ENCODE peak calls at places on chromosome 4, in four cellular contexts. Y is H1, M is HepG2, R is GM12878. P is an unnamed sample.

GRCh38 chr4:5545271-5545670 is 163.1 kb downstream of the EVC2 start:
- DNase-seq in Y (no peak), M (no peak), R (no peak), P (no peak)

GRCh38 chr4:159966741-159967140 is 863.9 kb downstream of the RAPGEF2 start:
- DNase-seq in Y (no peak), M (no peak), R (no peak), P (no peak)

GRCh38 chr4:6074723-6075122 is 56.5 kb upstream of the C4orf50 start:
- DNase-seq in Y (no peak), M (no peak), R (no peak), P (no peak)

GRCh38 chr4:150579591-150580234 is 2.2 kb upstream of the MAB21L2 start:
- DNase-seq in Y (peak; percentile 72), M (no peak), R (no peak), P (no peak)

GRCh38 chr4:129908117-129908516 is 812.2 kb downstream of the C4orf33 start:
- DNase-seq in Y (no peak), M (no peak), R (no peak), P (no peak)

GRCh38 chr4:84456157-84456556 is 42.9 kb downstream of the NKX6-1 start:
- DNase-seq in Y (no peak), M (no peak), R (no peak), P (no peak)

GRCh38 chr4:174999407-174999806 is 81.2 kb downstream of the ADAM29 start:
- DNase-seq in Y (no peak), M (no peak), R (no peak), P (no peak)

GRCh38 chr4:158065176-158065575 is 107.6 kb downstream of the GASK1B start:
- DNase-seq in Y (no peak), M (peak; percentile 4), R (no peak), P (no peak)

GRCh38 chr4:75844151-75844662 is 58.0 kb downstream of the PPEF2 start:
- DNase-seq in Y (no peak), M (peak; percentile 76), R (no peak), P (no peak)

GRCh38 chr4:146582864-146583263 is 55.8 kb upstream of the POU4F2 start:
- DNase-seq in Y (no peak), M (no peak), R (no peak), P (no peak)

GRCh38 chr4:98653006-98653405 is 5.4 kb downstream of the TSPAN5 start:
- DNase-seq in Y (no peak), M (no peak), R (no peak), P (no peak)

GRCh38 chr4:148795156-148795864 is 353.1 kb upstream of the NR3C2 start:
- DNase-seq in Y (no peak), M (no peak), R (no peak), P (peak; percentile 32)

GRCh38 chr4:56728512-56728911 is 47.4 kb upstream of the HOPX start:
- DNase-seq in Y (no peak), M (no peak), R (no peak), P (no peak)

GRCh38 chr4:155526452-155527169 is 140.0 kb upstream of the GUCY1A1 start:
- DNase-seq in Y (no peak), M (no peak), R (no peak), P (no peak)

GRCh38 chr4:7280906-7281305 is 88.6 kb downstream of the SORCS2 start:
- DNase-seq in Y (no peak), M (no peak), R (no peak), P (no peak)

GRCh38 chr4:99690472-99690871 is 32.8 kb upstream of the C4orf54 start:
- DNase-seq in Y (no peak), M (no peak), R (no peak), P (no peak)

GRCh38 chr4:96593422-96593821 is 753.5 kb downstream of the PDHA2 start:
- DNase-seq in Y (no peak), M (peak; percentile 23), R (no peak), P (no peak)

GRCh38 chr4:98692411-98692810 is 34.0 kb upstream of the TSPAN5 start:
- DNase-seq in Y (no peak), M (no peak), R (no peak), P (no peak)

GRCh38 chr4:100042711-100043110 is 92.6 kb upstream of the H2AZ1 start:
- DNase-seq in Y (no peak), M (no peak), R (no peak), P (no peak)

GRCh38 chr4:157221895-157222763 is 1.6 kb downstream of the GRIA2 start:
- DNase-seq in Y (peak; percentile 71), M (no peak), R (no peak), P (no peak)

GRCh38 chr4:159582685-159583084 is 479.8 kb downstream of the RAPGEF2 start:
- DNase-seq in Y (no peak), M (no peak), R (no peak), P (no peak)

GRCh38 chr4:156197216-156197615 is 243.6 kb upstream of the CTSO start:
- DNase-seq in Y (no peak), M (no peak), R (no peak), P (no peak)

GRCh38 chr4:11904117-11904535 is 475.4 kb upstream of the HS3ST1 start:
- DNase-seq in Y (no peak), M (no peak), R (no peak), P (no peak)

GRCh38 chr4:146098978-146099377 is 76.5 kb upstream of the LSM6 start:
- DNase-seq in Y (no peak), M (no peak), R (peak; percentile 55), P (no peak)

GRCh38 chr4:15234585-15235126 is 193.2 kb upstream of the C1QTNF7 start:
- DNase-seq in Y (no peak), M (no peak), R (no peak), P (no peak)

GRCh38 chr4:74104145-74104544 is 5.2 kb upstream of the CXCL2 start:
- DNase-seq in Y (no peak), M (no peak), R (no peak), P (no peak)
- TF ChIP-seq ZNF274 in Y (no peak), M (no peak), R (no peak), P (no peak)

DNA sequence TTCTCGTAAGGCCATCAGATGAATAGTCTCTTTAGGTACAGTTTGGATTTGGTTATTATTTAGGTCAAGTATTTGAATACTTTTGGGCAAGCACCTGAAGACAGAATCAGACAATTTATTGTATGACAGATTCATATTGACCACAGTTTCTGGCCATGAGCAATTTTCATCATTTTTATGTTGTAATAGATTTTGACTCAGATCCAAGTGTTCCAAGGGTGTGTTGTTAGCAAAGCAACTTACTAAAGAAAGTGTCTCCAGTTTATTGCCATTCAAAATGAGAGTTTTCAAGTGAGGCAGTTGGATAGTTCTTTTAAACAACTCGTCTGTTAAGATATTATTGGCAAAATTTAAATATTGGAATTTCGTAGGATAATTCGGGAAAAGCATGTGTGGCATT is 8.6 kb downstream of the TLR10 start:
- DNase-seq in Y (no peak), M (no peak), R (no peak), P (no peak)
- H3K9me3 ChIP-seq in Y (no peaks in the 10 kb centered on the region), M (no peaks in the 10 kb centered on the region), R (peaks cover 62% of the 10 kb centered on the region), P (no peaks in the 10 kb centered on the region)

GRCh38 chr4:893995-894705 is 38.0 kb downstream of the GAK start:
- DNase-seq in Y (no peak), M (no peak), R (no peak), P (no peak)

GRCh38 chr4:890036-890695 is 42.0 kb downstream of the GAK start:
- DNase-seq in Y (no peak), M (no peak), R (no peak), P (no peak)

GRCh38 chr4:893276-893994 is 38.7 kb downstream of the GAK start:
- DNase-seq in Y (no peak), M (no peak), R (no peak), P (no peak)

GRCh38 chr4:891747-892146 is 40.4 kb downstream of the GAK start:
- DNase-seq in Y (peak; percentile 81), M (peak; percentile 10), R (no peak), P (peak; percentile 18)

DNA sequence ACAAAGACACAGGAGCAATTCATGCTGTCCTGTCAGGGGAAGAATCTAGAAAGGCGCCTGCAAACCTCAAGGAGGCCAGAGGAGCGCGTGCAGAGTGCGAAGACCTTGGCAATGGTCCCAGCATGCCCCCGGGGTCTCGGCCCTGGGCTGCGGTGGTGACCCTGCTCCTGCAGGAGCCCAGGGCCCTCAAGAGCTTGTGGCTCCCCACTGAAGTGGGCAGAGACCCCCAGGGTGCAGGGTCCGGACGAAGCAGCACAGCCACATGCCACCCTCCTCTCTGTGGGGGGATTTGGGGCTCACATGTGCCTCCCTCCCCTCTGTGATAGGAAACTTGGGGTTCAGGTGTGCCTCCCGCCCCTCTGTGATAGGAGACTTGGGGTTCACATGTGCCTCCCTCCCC is 39.3 kb downstream of the GAK start:
- DNase-seq in Y (no peak), M (no peak), R (no peak), P (no peak)
- H3K36me3 ChIP-seq in Y (peaks cover 10% of the 10 kb centered on the region), M (peaks cover 14% of the 10 kb centered on the region), R (peaks cover 5% of the 10 kb centered on the region), P (peaks cover 94% of the 10 kb centered on the region)

DNA sequence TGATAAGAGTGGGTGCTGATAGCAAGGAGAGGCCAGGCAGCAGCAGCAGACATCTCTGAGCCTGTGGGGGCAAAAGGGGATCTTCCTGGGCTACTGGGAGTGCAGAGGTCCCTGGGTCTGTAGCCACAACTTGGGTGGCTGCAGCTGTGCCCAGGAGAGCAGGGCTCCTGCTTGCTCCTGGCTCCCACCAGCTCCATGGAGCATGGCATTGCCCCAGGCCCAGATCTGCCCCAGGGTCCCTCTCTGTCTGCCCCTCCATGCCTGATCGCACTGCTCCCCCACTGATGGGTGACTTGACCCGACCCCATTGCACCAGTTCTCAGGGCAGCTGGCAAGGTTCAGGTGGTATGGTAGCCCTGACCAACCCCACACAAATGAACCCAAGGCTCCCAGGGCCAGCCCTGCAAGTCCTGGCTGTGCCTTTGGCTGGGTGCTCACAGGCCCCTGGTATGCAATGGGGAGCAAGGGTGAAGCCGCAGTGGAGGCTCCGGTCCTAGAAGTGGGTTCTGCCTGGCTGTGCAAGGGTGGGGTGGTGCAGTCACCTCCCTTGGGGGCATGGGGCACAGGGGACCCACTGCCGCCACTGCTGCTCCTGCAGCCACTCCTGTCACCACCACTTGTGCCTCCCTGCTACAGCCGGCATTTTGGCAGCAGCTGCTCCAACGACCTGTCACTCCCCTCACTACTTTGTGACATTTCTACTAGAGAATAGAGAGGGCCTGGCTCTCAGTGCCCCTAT is 184.9 kb downstream of the NPFFR2 start:
- DNase-seq in Y (no peak), M (no peak), R (no peak), P (no peak)
- TF ChIP-seq ZNF274 in Y (no peak), M (no peak), R (no peak), P (no peak)

GRCh38 chr4:146621-147020 is 22.3 kb downstream of the ZNF718 start:
- DNase-seq in Y (no peak), M (no peak), R (no peak), P (no peak)

DNA sequence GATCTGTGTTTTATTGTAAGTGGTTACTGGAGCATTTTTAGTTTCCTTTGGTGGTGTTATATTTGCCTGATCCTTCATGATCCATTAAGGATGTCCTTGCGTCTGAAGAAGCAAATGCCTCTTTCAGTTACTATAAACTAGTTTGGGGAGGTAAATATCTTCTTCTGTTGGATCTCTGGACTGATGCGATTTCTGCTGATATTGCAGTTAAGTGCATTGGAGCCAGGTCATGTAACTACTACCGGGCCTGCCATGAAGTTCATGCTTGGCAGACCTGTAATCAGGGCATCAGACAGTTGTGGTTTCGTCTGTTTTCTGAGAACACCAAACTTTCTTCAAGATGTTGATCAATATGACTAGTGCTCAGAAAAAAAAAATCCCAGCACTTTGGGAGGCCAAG is 22.9 kb downstream of the ZNF718 start:
- DNase-seq in Y (no peak), M (no peak), R (no peak), P (no peak)
- H3K9me3 ChIP-seq in Y (peaks cover 28% of the 10 kb centered on the region), M (peaks cover 79% of the 10 kb centered on the region), R (peaks cover 32% of the 10 kb centered on the region), P (peaks cover 83% of the 10 kb centered on the region)

GRCh38 chr4:169912996-169913395 is 113.2 kb downstream of the MFAP3L start:
- DNase-seq in Y (no peak), M (no peak), R (no peak), P (no peak)
- H3K36me3 ChIP-seq in Y (no peaks in the 10 kb centered on the region), M (no peaks in the 10 kb centered on the region), R (no peaks in the 10 kb centered on the region), P (no peaks in the 10 kb centered on the region)

GRCh38 chr4:123631699-123632098 is 235.1 kb downstream of the SPRY1 start:
- DNase-seq in Y (no peak), M (no peak), R (no peak), P (no peak)
- TF ChIP-seq ZNF274 in Y (no peak), M (no peak), R (no peak), P (no peak)

P was measured in NT2/D1.